ENCODE peak calls at places on chromosomes 16 and 17, in four cellular contexts. W is IMR-90; I is pancreas; X is CD8-positive, alpha-beta memory T cell. H is an unnamed sample. For H3K4me1 and H3K9me3, the result is how much of the 10 kb centered on the place peaks cover.

GRCh38 chr16:55370762-55371482 is 46.9 kb downstream of the IRX6 start:
- DNase-seq in X (no peak), W (peak), I (no peak), H (no peak)

GRCh38 chr17:81379523-81379942 is 15.7 kb upstream of the BAHCC1 start:
- DNase-seq in I (peak), X (no peak), W (no peak), H (no peak)

GRCh38 chr16:1420111-1420539 is 422 bp downstream of the UQCC4 start:
- DNase-seq in I (no peak), W (no peak), X (no peak), H (no peak)

GRCh38 chr16:80449332-80449731 is 91.5 kb upstream of the DYNLRB2 start:
- DNase-seq in X (no peak), W (no peak), I (no peak), H (no peak)

GRCh38 chr17:80473701-80474100 is 2.7 kb downstream of the NPTX1 start:
- DNase-seq in X (no peak), I (no peak), W (no peak), H (no peak)

GRCh38 chr17:56636276-56636675 is 42.8 kb downstream of the NOG start:
- DNase-seq in W (no peak), I (no peak), X (no peak), H (no peak)

GRCh38 chr17:21286771-21287702 is 2.5 kb downstream of the MAP2K3 start:
- DNase-seq in X (no peak), I (peak), W (no peak), H (no peak)

GRCh38 chr17:2239882-2240430 is 63.6 kb downstream of the SMG6 start:
- DNase-seq in X (no peak), I (no peak), W (peak), H (peak)

GRCh38 chr16:47644166-47644565 is 183.0 kb downstream of the PHKB start:
- DNase-seq in W (peak), X (no peak), I (no peak), H (no peak)

GRCh38 chr16:81466351-81466960 is 21.8 kb downstream of the CMIP start:
- DNase-seq in W (peak), X (no peak), I (no peak), H (no peak)
- H3K4me1 ChIP-seq in W (under half), X (half or more), I (under half), H (under half)

DNA sequence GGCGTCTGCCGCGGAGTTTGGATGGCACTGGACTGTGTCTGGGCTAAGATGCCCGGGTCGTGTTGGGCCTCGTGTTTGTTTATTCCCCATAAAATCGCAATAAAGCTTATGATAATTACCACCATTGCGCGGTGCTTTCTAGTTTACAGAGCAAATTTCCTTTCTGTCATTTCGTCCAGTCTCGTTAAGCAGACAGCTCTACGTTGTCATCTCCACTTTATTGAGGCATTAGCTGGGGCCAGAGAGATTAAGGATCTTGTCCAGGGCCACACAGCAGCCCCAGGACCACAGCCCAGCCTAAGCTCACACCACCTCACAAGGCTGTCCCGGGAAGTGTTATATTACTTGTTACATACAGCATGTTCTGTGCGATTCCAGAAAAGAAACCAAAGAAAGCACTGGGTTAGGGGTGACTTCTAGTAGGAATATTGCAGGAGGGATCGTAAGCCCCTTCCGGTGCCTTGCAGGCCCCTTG is 6.4 kb downstream of the NOS2 start:
- DNase-seq in X (no peak), I (no peak), W (no peak), H (no peak)
- H3K4me3 ChIP-seq in X (no peak), I (peak), W (no peak), H (no peak)

GRCh38 chr16:3408561-3409197 is 7.7 kb downstream of the ZNF174 start:
- DNase-seq in I (no peak), W (no peak), X (no peak), H (no peak)
- H3K9me3 ChIP-seq in I (under half), W (half or more), X (half or more), H (half or more)

DNA sequence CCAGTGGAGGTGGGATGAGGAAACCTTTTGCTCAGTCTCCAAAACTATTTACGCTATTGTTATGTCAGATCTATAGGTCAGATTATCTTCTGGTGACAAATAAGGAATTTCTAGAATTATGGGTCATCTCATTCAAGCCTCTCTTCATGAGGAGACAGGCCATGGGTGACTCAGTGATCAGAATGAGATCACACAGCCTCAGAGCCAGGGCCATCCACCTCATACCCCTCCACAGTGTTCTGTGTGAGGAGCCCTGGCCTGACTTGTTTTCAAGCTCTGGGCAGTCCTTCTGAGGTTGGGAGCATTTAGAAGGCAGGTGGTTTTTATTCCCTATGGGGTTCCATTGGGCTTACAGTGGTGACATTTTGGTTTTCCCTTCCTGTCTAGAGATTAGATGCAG is 26.5 kb downstream of the YPEL2 start:
- DNase-seq in W (peak), I (no peak), X (no peak), H (no peak)
- H3K4me1 ChIP-seq in W (under half), I (under half), X (under half), H (under half)

DNA sequence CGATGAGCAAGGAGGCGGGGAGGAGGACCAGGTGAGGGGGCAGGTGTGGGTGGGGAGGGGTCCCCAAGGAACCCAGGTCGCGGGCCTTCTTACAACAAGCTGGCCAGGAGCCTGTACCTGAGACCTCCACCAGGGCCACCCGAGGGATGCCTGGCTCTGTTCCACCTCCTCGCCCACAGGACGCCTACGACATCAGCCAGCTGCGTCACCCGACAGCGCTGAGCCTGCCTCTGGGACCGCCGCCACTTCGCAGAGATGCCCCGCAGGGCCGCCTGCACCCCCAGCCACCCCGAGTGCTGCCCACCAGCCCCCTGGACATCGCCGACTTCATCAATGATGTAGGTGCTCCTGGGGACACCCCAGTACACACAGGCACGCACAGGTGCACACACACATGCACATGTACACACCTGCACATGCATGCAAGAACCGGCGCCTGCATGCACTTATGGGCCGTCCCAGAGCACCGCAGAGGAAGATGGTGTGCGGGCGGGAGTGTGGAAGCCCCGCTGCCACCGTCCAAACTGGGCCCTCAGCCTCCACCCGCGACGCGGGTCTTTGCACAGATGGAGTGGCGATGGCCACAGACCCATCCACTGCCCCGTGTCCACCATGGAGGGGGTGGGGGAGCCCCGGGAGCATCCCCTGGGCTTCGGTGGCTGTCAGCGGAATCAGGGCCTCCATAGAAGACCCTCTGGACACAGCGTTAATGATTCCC is 6.6 kb downstream of the SLC22A31 start:
- DNase-seq in W (no peak), I (peak), X (no peak), H (no peak)
- H3K4me3 ChIP-seq in W (peak), I (no peak), X (no peak), H (no peak)

DNA sequence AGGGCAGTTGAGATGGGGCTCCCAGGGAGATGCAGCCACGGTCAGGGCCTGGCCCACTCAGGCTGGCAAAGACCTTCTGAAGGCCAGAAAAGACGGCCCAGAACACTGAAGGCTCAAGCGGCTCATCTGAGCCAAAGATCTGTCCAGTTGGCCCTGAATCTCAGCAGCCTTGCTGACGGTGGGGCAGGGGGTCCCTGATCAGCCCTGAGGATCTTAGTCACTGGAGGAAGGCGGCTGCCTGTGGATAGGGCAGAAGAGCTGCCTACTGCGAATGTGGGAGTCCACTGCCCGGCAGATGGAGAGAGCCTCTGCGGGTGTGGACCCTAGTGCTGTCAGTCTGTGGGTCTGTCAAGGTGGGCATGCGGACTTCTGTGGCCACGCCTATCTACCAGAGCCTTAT is 1738.2 kb downstream of the TP53TG3F start:
- DNase-seq in I (no peak), W (no peak), X (no peak), H (no peak)
- H3K9me3 ChIP-seq in I (under half), W (under half), X (under half), H (under half)

DNA sequence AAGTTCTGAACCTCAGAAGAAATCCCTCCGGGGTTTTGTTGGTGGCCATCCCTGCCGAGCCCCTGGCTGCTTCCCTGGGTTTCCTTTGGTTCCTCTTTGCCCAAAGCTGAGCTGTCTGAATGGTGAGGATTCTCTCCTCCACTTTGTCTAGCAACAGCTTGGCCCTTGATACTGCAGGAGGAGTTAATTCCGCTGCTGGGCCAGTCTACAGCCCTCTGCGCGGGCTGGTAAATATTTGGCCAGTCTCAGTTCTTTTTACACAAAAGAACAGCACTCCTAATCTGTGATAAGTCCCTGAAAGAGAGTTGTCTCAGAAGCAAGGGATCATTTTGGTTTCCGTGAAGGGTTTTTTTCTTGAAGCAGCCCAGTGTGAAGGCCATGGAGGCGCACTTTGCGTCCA is 171.0 kb downstream of the RAB11FIP4 start:
- DNase-seq in W (no peak), X (no peak), I (no peak), H (no peak)
- H3K4me1 ChIP-seq in W (under half), X (under half), I (under half), H (under half)